ENCODE peak calls at places on chromosomes 12 and 14, in seven cellular contexts. One of them, this sample, is unnamed.

GRCh38 chr14:93893550-93894329 is 33.4 kb upstream of the FAM181A start:
- DNase-seq in keratinocyte: no peak
- DNase-seq in GM20000: no peak
- DNase-seq in lung: no peak
- DNase-seq in stimulated activated naive CD8-positive, alpha-beta T cell treated with anti-CD3 and anti-CD28 coated beads, Interleukin-15, Interleukin-2, amounts not matched to agents 100 U/mL and 50 U/mL, for 24 hours: no peak
- DNase-seq in HL-60: no peak
- DNase-seq in posterior cingulate gyrus: no peak
- DNase-seq in this sample: no peak

GRCh38 chr12:46933947-46934346 is 108.2 kb upstream of the SLC38A4 start:
- DNase-seq in keratinocyte: no peak
- DNase-seq in GM20000: no peak
- DNase-seq in lung: no peak
- DNase-seq in stimulated activated naive CD8-positive, alpha-beta T cell treated with anti-CD3 and anti-CD28 coated beads, Interleukin-15, Interleukin-2, amounts not matched to agents 100 U/mL and 50 U/mL, for 24 hours: no peak
- DNase-seq in HL-60: no peak
- DNase-seq in posterior cingulate gyrus: no peak
- DNase-seq in this sample: peak

GRCh38 chr12:67442347-67442841 is 173.2 kb downstream of the CAND1 start:
- DNase-seq in keratinocyte: no peak
- DNase-seq in GM20000: no peak
- DNase-seq in lung: no peak
- DNase-seq in stimulated activated naive CD8-positive, alpha-beta T cell treated with anti-CD3 and anti-CD28 coated beads, Interleukin-15, Interleukin-2, amounts not matched to agents 100 U/mL and 50 U/mL, for 24 hours: no peak
- DNase-seq in HL-60: no peak
- DNase-seq in posterior cingulate gyrus: no peak
- DNase-seq in this sample: no peak

GRCh38 chr14:44396226-44396625 is 110.9 kb downstream of the FSCB start:
- DNase-seq in keratinocyte: no peak
- DNase-seq in GM20000: no peak
- DNase-seq in lung: no peak
- DNase-seq in stimulated activated naive CD8-positive, alpha-beta T cell treated with anti-CD3 and anti-CD28 coated beads, Interleukin-15, Interleukin-2, amounts not matched to agents 100 U/mL and 50 U/mL, for 24 hours: no peak
- DNase-seq in HL-60: no peak
- DNase-seq in posterior cingulate gyrus: no peak
- DNase-seq in this sample: no peak

GRCh38 chr12:132456944-132457495 is 32.9 kb upstream of the FBRSL1 start:
- DNase-seq in keratinocyte: no peak
- DNase-seq in GM20000: no peak
- DNase-seq in lung: no peak
- DNase-seq in stimulated activated naive CD8-positive, alpha-beta T cell treated with anti-CD3 and anti-CD28 coated beads, Interleukin-15, Interleukin-2, amounts not matched to agents 100 U/mL and 50 U/mL, for 24 hours: no peak
- DNase-seq in HL-60: no peak
- DNase-seq in posterior cingulate gyrus: peak
- DNase-seq in this sample: no peak

GRCh38 chr14:73245401-73246325 is 8.4 kb downstream of the PAPLN start:
- DNase-seq in keratinocyte: no peak
- DNase-seq in GM20000: peak
- DNase-seq in lung: peak
- DNase-seq in stimulated activated naive CD8-positive, alpha-beta T cell treated with anti-CD3 and anti-CD28 coated beads, Interleukin-15, Interleukin-2, amounts not matched to agents 100 U/mL and 50 U/mL, for 24 hours: peak
- DNase-seq in HL-60: peak
- DNase-seq in posterior cingulate gyrus: peak
- DNase-seq in this sample: peak

GRCh38 chr12:120529641-120530314 is 820 bp upstream of the COQ5 start:
- DNase-seq in keratinocyte: no peak
- DNase-seq in GM20000: no peak
- DNase-seq in lung: no peak
- DNase-seq in stimulated activated naive CD8-positive, alpha-beta T cell treated with anti-CD3 and anti-CD28 coated beads, Interleukin-15, Interleukin-2, amounts not matched to agents 100 U/mL and 50 U/mL, for 24 hours: no peak
- DNase-seq in HL-60: no peak
- DNase-seq in posterior cingulate gyrus: no peak
- DNase-seq in this sample: peak

GRCh38 chr14:91694643-91695042 is 37.2 kb downstream of the CATSPERB start:
- DNase-seq in keratinocyte: no peak
- DNase-seq in GM20000: no peak
- DNase-seq in lung: no peak
- DNase-seq in stimulated activated naive CD8-positive, alpha-beta T cell treated with anti-CD3 and anti-CD28 coated beads, Interleukin-15, Interleukin-2, amounts not matched to agents 100 U/mL and 50 U/mL, for 24 hours: no peak
- DNase-seq in HL-60: no peak
- DNase-seq in posterior cingulate gyrus: no peak
- DNase-seq in this sample: no peak

GRCh38 chr12:64652346-64652745 is 42.1 kb downstream of the RASSF3 start:
- DNase-seq in keratinocyte: no peak
- DNase-seq in GM20000: no peak
- DNase-seq in lung: no peak
- DNase-seq in stimulated activated naive CD8-positive, alpha-beta T cell treated with anti-CD3 and anti-CD28 coated beads, Interleukin-15, Interleukin-2, amounts not matched to agents 100 U/mL and 50 U/mL, for 24 hours: no peak
- DNase-seq in HL-60: no peak
- DNase-seq in posterior cingulate gyrus: no peak
- DNase-seq in this sample: no peak

GRCh38 chr12:54977155-54977554 is 7.4 kb downstream of the TESPA1 start:
- DNase-seq in keratinocyte: no peak
- DNase-seq in GM20000: no peak
- DNase-seq in lung: no peak
- DNase-seq in stimulated activated naive CD8-positive, alpha-beta T cell treated with anti-CD3 and anti-CD28 coated beads, Interleukin-15, Interleukin-2, amounts not matched to agents 100 U/mL and 50 U/mL, for 24 hours: no peak
- DNase-seq in HL-60: no peak
- DNase-seq in posterior cingulate gyrus: no peak
- DNase-seq in this sample: no peak

GRCh38 chr12:123271182-123271491 is 519 bp downstream of the CDK2AP1 start:
- DNase-seq in keratinocyte: no peak
- DNase-seq in GM20000: peak
- DNase-seq in lung: peak
- DNase-seq in stimulated activated naive CD8-positive, alpha-beta T cell treated with anti-CD3 and anti-CD28 coated beads, Interleukin-15, Interleukin-2, amounts not matched to agents 100 U/mL and 50 U/mL, for 24 hours: peak
- DNase-seq in HL-60: no peak
- DNase-seq in posterior cingulate gyrus: peak
- DNase-seq in this sample: peak

GRCh38 chr12:47835831-47836155 is 16.1 kb upstream of the HDAC7 start:
- DNase-seq in keratinocyte: peak
- DNase-seq in GM20000: no peak
- DNase-seq in lung: no peak
- DNase-seq in stimulated activated naive CD8-positive, alpha-beta T cell treated with anti-CD3 and anti-CD28 coated beads, Interleukin-15, Interleukin-2, amounts not matched to agents 100 U/mL and 50 U/mL, for 24 hours: no peak
- DNase-seq in HL-60: no peak
- DNase-seq in posterior cingulate gyrus: no peak
- DNase-seq in this sample: no peak

GRCh38 chr12:90299121-90299520 is 590.5 kb upstream of the ATP2B1 start:
- DNase-seq in keratinocyte: no peak
- DNase-seq in GM20000: peak
- DNase-seq in lung: no peak
- DNase-seq in stimulated activated naive CD8-positive, alpha-beta T cell treated with anti-CD3 and anti-CD28 coated beads, Interleukin-15, Interleukin-2, amounts not matched to agents 100 U/mL and 50 U/mL, for 24 hours: no peak
- DNase-seq in HL-60: no peak
- DNase-seq in posterior cingulate gyrus: no peak
- DNase-seq in this sample: peak

GRCh38 chr12:131006036-131006735 is 52.5 kb downstream of the ADGRD1 start:
- DNase-seq in keratinocyte: no peak
- DNase-seq in GM20000: no peak
- DNase-seq in lung: no peak
- DNase-seq in stimulated activated naive CD8-positive, alpha-beta T cell treated with anti-CD3 and anti-CD28 coated beads, Interleukin-15, Interleukin-2, amounts not matched to agents 100 U/mL and 50 U/mL, for 24 hours: no peak
- DNase-seq in HL-60: no peak
- DNase-seq in posterior cingulate gyrus: peak
- DNase-seq in this sample: no peak